ENCODE peak calls at places on chromosomes 1 and 21, in four cellular contexts. N is K562, W is NT2/D1, M is H9. T is an unnamed sample. For H3K4me1, the result is how much of the 10 kb centered on the place peaks cover.

GRCh38 chr1:3128431-3129132 is 59.6 kb downstream of the PRDM16 start:
- DNase-seq in N (no peak), M (no peak), W (no peak), T (no peak)

GRCh38 chr1:41030872-41031616 is 9.5 kb upstream of the SLFNL1 start:
- DNase-seq in W (no peak), N (no peak), M (no peak), T (no peak)

GRCh38 chr1:6723621-6724428 is 22.2 kb upstream of the DNAJC11 start:
- DNase-seq in M (no peak), N (no peak), W (no peak), T (no peak)

GRCh38 chr1:29805896-29806160 is 569.5 kb downstream of the PTPRU start:
- DNase-seq in W (no peak), N (no peak), M (no peak), T (no peak)

GRCh38 chr1:117883620-117884019 is 45.8 kb downstream of the GDAP2 start:
- DNase-seq in N (no peak), M (no peak), W (no peak), T (no peak)

GRCh38 chr1:160207751-160208150 is 2.6 kb downstream of the PEA15 start:
- DNase-seq in M (no peak), W (no peak), N (no peak), T (no peak)

GRCh38 chr1:25469177-25469576 is 38.5 kb downstream of the MACO1 start:
- DNase-seq in N (no peak), W (no peak), M (no peak), T (no peak)

GRCh38 chr1:180101411-180101810 is 53.3 kb upstream of the QSOX1 start:
- DNase-seq in N (no peak), M (no peak), W (no peak), T (no peak)

GRCh38 chr1:200346744-200347143 is 63.1 kb downstream of the ZNF281 start:
- DNase-seq in W (no peak), N (no peak), M (no peak), T (no peak)

DNA sequence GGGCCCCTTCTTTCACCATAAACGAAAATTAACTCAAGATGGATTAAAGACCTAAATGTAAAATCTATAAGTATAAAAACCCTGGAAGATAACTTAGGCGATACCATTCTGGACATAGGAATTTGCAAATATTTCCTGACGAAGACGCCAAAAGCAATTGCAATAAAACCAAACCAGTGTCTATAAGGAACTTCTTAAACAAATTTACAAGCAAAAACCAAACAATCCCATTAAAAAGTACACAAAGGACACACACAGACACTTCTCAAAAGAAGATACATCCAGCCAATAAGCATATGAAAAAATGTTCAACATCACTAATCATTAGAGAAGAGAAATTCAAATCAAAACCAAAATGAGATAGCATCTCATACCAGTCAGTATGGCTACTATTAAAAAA is 78.8 kb upstream of the C1orf105 start:
- DNase-seq in N (no peak), W (no peak), M (no peak), T (no peak)
- H3K4me1 ChIP-seq in N (under half), W (under half), M (under half), T (under half)

GRCh38 chr1:100045206-100045605 is 75.4 kb downstream of the SLC35A3 start:
- DNase-seq in M (no peak), N (no peak), W (no peak), T (no peak)
- H3K4me1 ChIP-seq in M (under half), N (under half), W (under half), T (under half)

DNA sequence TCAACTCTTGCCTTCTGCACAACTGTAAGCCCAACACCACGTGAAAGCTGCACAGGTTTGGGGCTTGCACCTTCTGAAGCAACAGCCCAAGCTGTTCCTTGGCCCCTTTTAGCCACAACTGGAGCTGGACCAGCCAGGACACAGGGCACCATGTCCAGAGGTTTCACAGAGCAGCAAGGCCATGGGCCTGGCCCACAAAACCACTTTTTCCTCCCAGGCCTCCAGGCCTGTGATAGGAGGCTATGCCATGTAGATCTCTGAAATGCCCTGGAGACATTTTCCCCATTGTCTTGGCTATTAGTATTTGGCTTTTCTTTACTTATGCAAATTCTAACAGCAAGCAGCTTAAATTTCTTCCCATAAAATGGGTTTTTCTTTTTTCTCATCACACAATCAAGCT is 126.1 kb downstream of the SLC44A5 start:
- DNase-seq in W (no peak), M (no peak), N (no peak), T (no peak)
- H3K4me1 ChIP-seq in W (under half), M (under half), N (under half), T (under half)

DNA sequence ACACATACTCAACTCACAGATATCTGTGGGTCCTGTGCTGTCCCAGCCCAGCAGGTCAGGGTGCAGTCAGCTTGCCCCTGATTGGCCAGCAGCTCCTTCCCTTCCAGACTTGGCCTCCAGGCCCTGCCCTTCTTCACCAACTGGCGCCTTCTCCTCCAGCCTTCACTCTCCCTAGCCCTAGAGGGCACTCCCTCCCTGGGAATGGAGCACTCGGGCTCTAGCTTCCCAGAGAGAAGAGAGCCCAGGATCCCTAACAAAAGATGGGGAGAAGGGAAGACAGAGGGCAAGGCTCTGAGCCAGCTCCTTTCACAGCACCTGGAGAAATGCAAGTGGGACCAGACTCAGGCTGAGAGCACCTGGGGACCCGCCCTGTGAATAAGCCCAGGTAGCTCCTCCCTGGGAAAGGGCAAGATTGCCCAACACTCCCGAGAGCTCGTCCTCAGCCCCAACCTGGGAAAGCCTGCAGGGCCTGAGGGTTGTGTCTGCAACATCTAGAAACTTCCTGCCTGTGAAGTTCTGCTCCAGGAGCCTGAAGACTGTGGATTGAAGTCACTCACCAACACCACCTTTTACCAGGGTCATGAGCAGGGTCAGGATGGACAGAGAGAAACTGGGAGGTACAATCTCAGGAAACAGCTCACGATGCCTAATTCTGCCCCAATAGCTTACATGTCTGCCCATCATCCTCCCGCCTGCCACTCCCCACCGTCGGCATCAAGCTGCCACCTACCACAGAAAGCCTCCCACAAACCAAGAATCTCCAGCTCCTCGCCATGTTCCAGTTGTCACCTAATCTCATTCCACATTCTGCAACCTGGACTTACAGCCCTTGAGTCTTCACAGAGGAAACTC is at the start of gene PGLYRP4:
- DNase-seq in W (no peak), N (no peak), M (peak), T (no peak)
- H3K4me1 ChIP-seq in W (under half), N (under half), M (under half), T (under half)

GRCh38 chr1:16120940-16121410 is 34.9 kb downstream of the EPHA2 start:
- DNase-seq in N (no peak), M (no peak), W (no peak), T (no peak)

GRCh38 chr1:16124377-16125087 is 31.3 kb downstream of the EPHA2 start:
- DNase-seq in W (no peak), M (peak), N (no peak), T (no peak)

GRCh38 chr1:16120411-16120810 is 35.5 kb downstream of the EPHA2 start:
- DNase-seq in W (no peak), M (peak), N (peak), T (no peak)

GRCh38 chr1:16122916-16123315 is 33.0 kb downstream of the EPHA2 start:
- DNase-seq in M (peak), N (no peak), W (no peak), T (no peak)

DNA sequence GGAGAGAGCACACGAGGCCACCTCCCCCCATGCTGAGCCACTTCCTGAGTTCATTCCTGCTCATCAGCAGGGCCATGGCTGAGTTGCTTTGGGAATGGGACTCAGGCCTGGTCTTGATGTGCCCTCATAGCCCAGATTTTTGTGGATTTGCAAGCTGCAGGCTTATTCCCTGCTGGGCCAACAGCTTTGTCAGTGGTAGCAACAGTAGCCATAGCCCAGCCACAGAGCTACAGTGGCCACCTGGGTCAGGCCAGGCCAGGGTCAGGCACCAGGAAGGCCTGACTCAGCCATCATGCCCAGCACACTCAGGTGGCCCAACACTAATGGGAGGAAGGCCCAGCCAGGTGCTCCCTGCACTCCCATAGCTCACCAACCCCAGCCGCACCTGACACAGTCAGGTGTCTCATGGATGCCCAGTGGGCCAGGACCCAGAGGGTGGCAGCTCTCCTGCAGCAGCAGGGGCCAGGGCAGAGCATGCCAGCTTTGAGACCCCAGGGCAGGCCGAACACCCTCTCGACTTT is 33.4 kb downstream of the EPHA2 start:
- DNase-seq in N (no peak), W (no peak), M (peak), T (no peak)
- H3K4me1 ChIP-seq in N (under half), W (under half), M (under half), T (under half)

DNA sequence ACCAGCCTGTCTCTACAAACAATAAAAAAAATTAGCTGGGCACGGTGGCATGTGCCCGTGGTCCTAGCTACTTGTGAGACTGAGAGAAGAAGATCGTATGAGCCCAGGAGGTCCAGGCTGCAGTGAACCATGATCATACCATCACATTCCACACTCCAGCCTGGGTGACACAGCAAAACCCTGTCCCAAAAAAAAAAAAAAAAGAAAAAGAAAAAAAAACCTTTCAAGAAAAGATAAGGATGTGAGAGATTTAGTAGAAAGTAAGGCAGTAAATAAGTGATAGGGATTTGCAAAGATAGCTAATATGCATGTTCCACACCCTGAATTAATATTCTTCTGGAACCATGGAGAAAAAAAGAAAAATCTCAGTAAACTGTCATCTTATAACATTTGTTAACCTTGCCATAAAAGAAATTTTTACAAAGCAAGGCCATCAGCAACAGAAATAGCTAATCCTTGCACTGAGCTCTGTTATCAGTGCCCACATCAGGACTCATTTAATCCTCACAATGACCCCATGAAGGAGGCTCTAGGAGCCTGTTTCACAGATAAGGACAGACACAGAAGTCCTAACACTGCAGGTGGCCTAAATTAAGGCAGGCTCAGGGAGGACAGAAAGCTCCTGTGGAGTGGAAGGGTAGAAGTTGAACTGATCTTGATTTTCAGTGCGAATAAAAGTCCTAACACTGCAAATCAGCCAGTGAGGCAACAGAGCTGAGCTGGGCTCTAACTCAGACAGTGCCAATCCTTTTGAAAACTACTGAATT is 7.6 kb downstream of the GNB1 start:
- DNase-seq in N (peak), W (no peak), M (no peak), T (no peak)
- H3K4me1 ChIP-seq in N (under half), W (under half), M (under half), T (under half)

GRCh38 chr21:43585514-43585913 is 73.8 kb downstream of the HSF2BP start:
- DNase-seq in W (no peak), M (no peak), N (no peak), T (no peak)

GRCh38 chr21:43590220-43590619 is 69.1 kb downstream of the HSF2BP start:
- DNase-seq in W (no peak), M (no peak), N (no peak), T (no peak)

GRCh38 chr21:43591468-43592050 is 67.7 kb downstream of the HSF2BP start:
- DNase-seq in M (no peak), N (no peak), W (no peak), T (no peak)

GRCh38 chr21:43588957-43589356 is 70.3 kb downstream of the HSF2BP start:
- DNase-seq in W (no peak), M (no peak), N (no peak), T (no peak)

DNA sequence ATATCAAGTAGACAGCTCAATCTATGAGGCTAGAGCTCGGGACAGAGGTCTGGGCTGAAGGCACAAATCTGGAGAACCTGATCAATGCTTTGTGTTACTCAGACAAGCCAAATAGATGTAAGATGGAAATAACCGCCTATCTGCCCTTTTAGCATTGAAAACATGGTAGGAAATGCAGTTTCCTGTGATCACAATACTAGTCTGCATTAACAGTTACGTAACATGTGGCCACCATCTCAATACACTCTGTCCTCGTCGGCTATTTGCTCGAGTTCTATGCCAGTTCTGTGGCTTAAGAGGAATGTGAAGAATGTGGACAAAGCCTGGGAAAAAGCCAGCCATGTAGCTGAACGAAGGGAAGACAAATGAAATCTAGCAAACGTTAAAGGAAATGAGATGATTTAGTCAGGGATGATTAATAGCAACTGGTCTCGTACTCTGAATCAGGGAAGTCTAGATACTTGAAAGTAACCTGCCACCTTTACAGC is 73.3 kb downstream of the HSF2BP start:
- DNase-seq in N (no peak), W (peak), M (peak), T (peak)
- H3K4me1 ChIP-seq in N (under half), W (under half), M (under half), T (under half)

GRCh38 chr1:210339500-210339899 is 10.8 kb downstream of the HHAT start:
- DNase-seq in M (no peak), W (no peak), N (no peak), T (no peak)
- H3K4me1 ChIP-seq in M (under half), W (under half), N (under half), T (under half)

T was measured in neuronal stem cell.